ENCODE peak calls at places on chromosomes 5 and 9, in nine cellular contexts. One of them, this sample, is unnamed.

GRCh38 chr9:121353246-121353975 is 16.6 kb downstream of the STOM start:
- DNase-seq in left lung: no peak
- DNase-seq in endodermal cell: no peak
- DNase-seq in GM23248: no peak
- DNase-seq in body of pancreas: no peak
- DNase-seq in lower lobe of right lung: no peak
- DNase-seq in brain microvascular endothelial cell: no peak
- DNase-seq in heart left ventricle: no peak
- DNase-seq in cardiac muscle cell: no peak
- DNase-seq in this sample: no peak

GRCh38 chr5:170623576-170624181 is 119.9 kb downstream of the KCNIP1 start:
- DNase-seq in left lung: no peak
- DNase-seq in endodermal cell: peak; percentile 91
- DNase-seq in GM23248: peak; percentile 69
- DNase-seq in body of pancreas: no peak
- DNase-seq in lower lobe of right lung: no peak
- DNase-seq in brain microvascular endothelial cell: no peak
- DNase-seq in heart left ventricle: no peak
- DNase-seq in cardiac muscle cell: peak; percentile 65
- DNase-seq in this sample: no peak

GRCh38 chr5:161686149-161686548 is 628 bp downstream of the GABRA6 start:
- DNase-seq in left lung: no peak
- DNase-seq in endodermal cell: peak; percentile 42
- DNase-seq in GM23248: no peak
- DNase-seq in body of pancreas: no peak
- DNase-seq in lower lobe of right lung: no peak
- DNase-seq in brain microvascular endothelial cell: no peak
- DNase-seq in heart left ventricle: no peak
- DNase-seq in cardiac muscle cell: no peak
- DNase-seq in this sample: no peak

GRCh38 chr5:167555771-167556170 is 735.7 kb upstream of the WWC1 start:
- DNase-seq in left lung: no peak
- DNase-seq in endodermal cell: peak; percentile 56
- DNase-seq in GM23248: no peak
- DNase-seq in body of pancreas: no peak
- DNase-seq in lower lobe of right lung: no peak
- DNase-seq in brain microvascular endothelial cell: no peak
- DNase-seq in heart left ventricle: no peak
- DNase-seq in cardiac muscle cell: no peak
- DNase-seq in this sample: no peak

GRCh38 chr5:158154226-158155005 is 295.5 kb upstream of the CLINT1 start:
- DNase-seq in left lung: no peak
- DNase-seq in endodermal cell: no peak
- DNase-seq in GM23248: peak; percentile 90
- DNase-seq in body of pancreas: peak; percentile 27
- DNase-seq in lower lobe of right lung: no peak
- DNase-seq in brain microvascular endothelial cell: peak; percentile 90
- DNase-seq in heart left ventricle: no peak
- DNase-seq in cardiac muscle cell: no peak
- DNase-seq in this sample: no peak

GRCh38 chr9:111828193-111828592 is 33.5 kb upstream of the SHOC1 start:
- DNase-seq in left lung: no peak
- DNase-seq in endodermal cell: no peak
- DNase-seq in GM23248: peak; percentile 23
- DNase-seq in body of pancreas: peak; percentile 14
- DNase-seq in lower lobe of right lung: no peak
- DNase-seq in brain microvascular endothelial cell: no peak
- DNase-seq in heart left ventricle: no peak
- DNase-seq in cardiac muscle cell: no peak
- DNase-seq in this sample: no peak

GRCh38 chr5:40813698-40814281 is 15.6 kb upstream of the PRKAA1 start:
- DNase-seq in left lung: no peak
- DNase-seq in endodermal cell: no peak
- DNase-seq in GM23248: no peak
- DNase-seq in body of pancreas: no peak
- DNase-seq in lower lobe of right lung: no peak
- DNase-seq in brain microvascular endothelial cell: no peak
- DNase-seq in heart left ventricle: no peak
- DNase-seq in cardiac muscle cell: no peak
- DNase-seq in this sample: no peak

GRCh38 chr5:33049845-33050244 is 338.7 kb downstream of the NPR3 start:
- DNase-seq in left lung: no peak
- DNase-seq in endodermal cell: no peak
- DNase-seq in GM23248: peak; percentile 95
- DNase-seq in body of pancreas: no peak
- DNase-seq in lower lobe of right lung: no peak
- DNase-seq in brain microvascular endothelial cell: peak; percentile 94
- DNase-seq in heart left ventricle: no peak
- DNase-seq in cardiac muscle cell: no peak
- DNase-seq in this sample: no peak

GRCh38 chr5:107388111-107388861 is 282.5 kb downstream of the EFNA5 start:
- DNase-seq in left lung: no peak
- DNase-seq in endodermal cell: peak; percentile 59
- DNase-seq in GM23248: peak; percentile 90
- DNase-seq in body of pancreas: no peak
- DNase-seq in lower lobe of right lung: no peak
- DNase-seq in brain microvascular endothelial cell: peak; percentile 85
- DNase-seq in heart left ventricle: no peak
- DNase-seq in cardiac muscle cell: no peak
- DNase-seq in this sample: no peak

GRCh38 chr9:82021198-82021597 is 32.6 kb downstream of the SPATA31D1 start:
- DNase-seq in left lung: peak; percentile 34
- DNase-seq in endodermal cell: no peak
- DNase-seq in GM23248: peak; percentile 98
- DNase-seq in body of pancreas: no peak
- DNase-seq in lower lobe of right lung: no peak
- DNase-seq in brain microvascular endothelial cell: peak; percentile 88
- DNase-seq in heart left ventricle: no peak
- DNase-seq in cardiac muscle cell: no peak
- DNase-seq in this sample: no peak

GRCh38 chr5:170631471-170632195 is 127.8 kb downstream of the KCNIP1 start:
- DNase-seq in left lung: no peak
- DNase-seq in endodermal cell: peak; percentile 85
- DNase-seq in GM23248: peak; percentile 67
- DNase-seq in body of pancreas: no peak
- DNase-seq in lower lobe of right lung: no peak
- DNase-seq in brain microvascular endothelial cell: no peak
- DNase-seq in heart left ventricle: no peak
- DNase-seq in cardiac muscle cell: peak; percentile 65
- DNase-seq in this sample: no peak

DNA sequence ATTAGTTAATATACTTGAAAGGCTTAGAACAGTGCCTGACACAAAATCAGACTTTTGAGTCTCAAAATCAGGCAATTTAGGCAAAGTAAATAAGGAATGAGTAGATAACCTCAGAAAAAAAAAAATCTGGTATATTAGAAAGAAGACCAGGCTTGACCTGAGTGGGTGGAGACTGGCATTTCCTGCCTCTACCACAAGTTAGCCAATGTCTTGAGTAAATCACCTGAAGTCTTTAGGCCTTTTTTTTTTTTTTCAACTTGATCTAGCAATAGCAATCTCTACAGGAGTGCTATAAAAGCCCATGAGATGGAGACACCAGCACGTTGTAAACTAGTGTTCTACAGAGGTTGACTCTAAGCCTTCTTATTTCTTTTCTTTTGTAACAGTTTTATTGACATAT is 104.2 kb upstream of the RASEF start:
- DNase-seq in left lung: peak; percentile 35
- DNase-seq in endodermal cell: no peak
- DNase-seq in GM23248: no peak
- DNase-seq in body of pancreas: no peak
- DNase-seq in lower lobe of right lung: no peak
- DNase-seq in brain microvascular endothelial cell: no peak
- DNase-seq in heart left ventricle: no peak
- DNase-seq in cardiac muscle cell: no peak
- DNase-seq in this sample: no peak
- H3K27ac ChIP-seq in left lung: peak overlapping the region; percentile 49
- H3K27ac ChIP-seq in endodermal cell: no peak overlapping the region
- H3K27ac ChIP-seq in GM23248: no peak overlapping the region
- H3K27ac ChIP-seq in body of pancreas: peak overlapping the region; percentile 82
- H3K27ac ChIP-seq in lower lobe of right lung: peak overlapping the region; percentile 22
- H3K27ac ChIP-seq in brain microvascular endothelial cell: no peak overlapping the region
- H3K27ac ChIP-seq in heart left ventricle: no peak overlapping the region
- H3K27ac ChIP-seq in cardiac muscle cell: no peak overlapping the region
- H3K27ac ChIP-seq in this sample: no peak overlapping the region

DNA sequence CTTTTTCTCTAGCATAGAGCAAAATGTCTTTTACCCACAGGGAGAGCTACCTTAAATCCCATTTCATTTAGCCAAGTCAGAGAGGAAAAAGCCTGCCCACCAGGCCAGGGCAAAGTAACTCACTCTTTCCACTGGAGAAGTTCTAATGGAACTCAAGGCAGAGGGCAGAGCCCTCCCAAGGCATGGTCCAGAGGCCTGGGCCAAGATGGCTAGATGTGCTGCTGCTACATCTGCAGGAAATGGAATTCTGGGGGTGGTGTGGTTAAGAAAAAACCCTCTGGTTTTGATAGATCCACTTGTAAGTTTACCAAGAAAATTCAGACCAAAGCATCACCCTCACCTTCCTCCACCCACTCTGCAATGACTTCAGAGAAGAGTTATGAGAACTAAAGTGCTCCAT is 37.3 kb downstream of the CSF2 start:
- DNase-seq in left lung: no peak
- DNase-seq in endodermal cell: no peak
- DNase-seq in GM23248: peak; percentile 62
- DNase-seq in body of pancreas: no peak
- DNase-seq in lower lobe of right lung: no peak
- DNase-seq in brain microvascular endothelial cell: no peak
- DNase-seq in heart left ventricle: no peak
- DNase-seq in cardiac muscle cell: no peak
- DNase-seq in this sample: no peak
- H3K27ac ChIP-seq in left lung: no peak overlapping the region
- H3K27ac ChIP-seq in endodermal cell: no peak overlapping the region
- H3K27ac ChIP-seq in GM23248: no peak overlapping the region
- H3K27ac ChIP-seq in body of pancreas: no peak overlapping the region
- H3K27ac ChIP-seq in lower lobe of right lung: no peak overlapping the region
- H3K27ac ChIP-seq in brain microvascular endothelial cell: no peak overlapping the region
- H3K27ac ChIP-seq in heart left ventricle: no peak overlapping the region
- H3K27ac ChIP-seq in cardiac muscle cell: no peak overlapping the region
- H3K27ac ChIP-seq in this sample: no peak overlapping the region

GRCh38 chr5:142870552-142870951 is 100.4 kb downstream of the ARHGAP26 start:
- DNase-seq in left lung: no peak
- DNase-seq in endodermal cell: no peak
- DNase-seq in GM23248: no peak
- DNase-seq in body of pancreas: no peak
- DNase-seq in lower lobe of right lung: no peak
- DNase-seq in brain microvascular endothelial cell: no peak
- DNase-seq in heart left ventricle: no peak
- DNase-seq in cardiac muscle cell: no peak
- DNase-seq in this sample: no peak
- H3K27ac ChIP-seq in left lung: no peak overlapping the region
- H3K27ac ChIP-seq in endodermal cell: no peak overlapping the region
- H3K27ac ChIP-seq in GM23248: no peak overlapping the region
- H3K27ac ChIP-seq in body of pancreas: peak overlapping the region; percentile 81
- H3K27ac ChIP-seq in lower lobe of right lung: no peak overlapping the region
- H3K27ac ChIP-seq in brain microvascular endothelial cell: no peak overlapping the region
- H3K27ac ChIP-seq in heart left ventricle: no peak overlapping the region
- H3K27ac ChIP-seq in cardiac muscle cell: no peak overlapping the region
- H3K27ac ChIP-seq in this sample: no peak overlapping the region

DNA sequence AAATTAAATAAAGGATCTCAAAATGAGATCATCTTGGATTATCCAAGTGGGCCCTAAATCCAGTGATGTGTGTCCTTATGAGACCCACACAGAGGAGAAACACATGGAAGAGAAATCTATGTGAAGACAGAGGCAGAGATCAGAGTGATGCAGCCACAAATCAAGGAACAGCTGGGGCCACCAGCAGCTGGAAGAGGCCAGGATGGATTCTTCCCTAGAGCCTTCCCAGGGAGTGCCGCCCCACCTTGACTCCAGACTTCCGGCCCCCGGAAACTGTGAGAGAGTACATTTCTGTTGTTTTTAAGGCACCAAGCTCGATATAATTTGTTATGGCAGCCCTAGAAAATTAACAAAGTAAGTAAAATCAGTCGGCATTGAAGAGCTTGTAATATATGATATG is 286.9 kb downstream of the FBXL7 start:
- DNase-seq in left lung: no peak
- DNase-seq in endodermal cell: no peak
- DNase-seq in GM23248: no peak
- DNase-seq in body of pancreas: no peak
- DNase-seq in lower lobe of right lung: no peak
- DNase-seq in brain microvascular endothelial cell: no peak
- DNase-seq in heart left ventricle: no peak
- DNase-seq in cardiac muscle cell: no peak
- DNase-seq in this sample: peak; percentile 77
- H3K27ac ChIP-seq in left lung: no peak overlapping the region
- H3K27ac ChIP-seq in endodermal cell: no peak overlapping the region
- H3K27ac ChIP-seq in GM23248: no peak overlapping the region
- H3K27ac ChIP-seq in body of pancreas: no peak overlapping the region
- H3K27ac ChIP-seq in lower lobe of right lung: no peak overlapping the region
- H3K27ac ChIP-seq in brain microvascular endothelial cell: no peak overlapping the region
- H3K27ac ChIP-seq in heart left ventricle: peak overlapping the region; percentile 39
- H3K27ac ChIP-seq in cardiac muscle cell: no peak overlapping the region
- H3K27ac ChIP-seq in this sample: no peak overlapping the region

GRCh38 chr5:95508550-95508949 is 46.2 kb downstream of the SKIC3 start:
- DNase-seq in left lung: no peak
- DNase-seq in endodermal cell: no peak
- DNase-seq in GM23248: no peak
- DNase-seq in body of pancreas: no peak
- DNase-seq in lower lobe of right lung: no peak
- DNase-seq in brain microvascular endothelial cell: no peak
- DNase-seq in heart left ventricle: no peak
- DNase-seq in cardiac muscle cell: no peak
- DNase-seq in this sample: no peak
- H3K27ac ChIP-seq in left lung: no peak overlapping the region
- H3K27ac ChIP-seq in endodermal cell: no peak overlapping the region
- H3K27ac ChIP-seq in GM23248: no peak overlapping the region
- H3K27ac ChIP-seq in body of pancreas: no peak overlapping the region
- H3K27ac ChIP-seq in lower lobe of right lung: no peak overlapping the region
- H3K27ac ChIP-seq in brain microvascular endothelial cell: no peak overlapping the region
- H3K27ac ChIP-seq in heart left ventricle: no peak overlapping the region
- H3K27ac ChIP-seq in cardiac muscle cell: no peak overlapping the region
- H3K27ac ChIP-seq in this sample: no peak overlapping the region

DNA sequence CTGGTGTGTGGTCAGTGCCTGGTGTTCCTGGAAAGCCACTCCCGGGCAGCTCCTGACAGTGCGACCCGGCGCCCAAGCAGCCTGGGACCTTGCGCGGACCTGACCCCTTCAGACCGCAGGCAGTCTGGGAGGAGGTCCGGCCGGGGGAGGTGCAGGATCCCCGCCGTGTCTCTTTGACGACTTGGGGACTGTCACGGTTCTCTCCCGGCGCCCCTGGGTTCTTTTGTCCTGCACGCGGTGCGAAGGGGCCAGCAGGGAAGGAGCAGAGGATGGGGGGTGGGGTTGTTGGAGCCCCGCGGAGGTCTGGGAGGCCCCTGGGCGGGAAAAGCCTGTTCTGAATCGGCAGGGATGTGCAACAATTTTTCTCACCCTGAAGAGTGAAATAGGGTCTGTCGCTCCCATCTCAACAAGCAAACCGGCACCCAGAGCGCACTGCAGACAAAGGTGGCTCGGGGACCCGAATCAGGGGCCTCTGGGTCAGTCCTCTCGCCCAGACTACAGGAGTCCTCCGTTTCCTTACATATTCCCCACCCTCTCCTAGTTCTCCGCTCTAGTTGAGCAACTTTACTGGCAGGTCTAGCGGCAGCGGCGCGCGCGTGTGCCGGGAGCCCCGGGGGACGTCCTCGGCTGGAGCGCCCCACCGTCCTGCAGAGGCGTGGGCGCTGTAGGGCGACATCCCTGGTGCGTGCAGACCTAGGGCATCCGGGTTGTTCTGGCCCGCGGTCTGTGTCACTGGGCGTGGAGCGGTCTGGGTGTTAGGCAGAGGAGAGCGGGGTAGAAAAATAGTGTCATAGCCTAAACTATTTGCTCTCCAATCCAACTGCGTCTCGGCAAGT is 1.2 kb downstream of the VCAN start:
- DNase-seq in left lung: peak; percentile 51
- DNase-seq in endodermal cell: peak; percentile 87
- DNase-seq in GM23248: peak; percentile 91
- DNase-seq in body of pancreas: peak; percentile 25
- DNase-seq in lower lobe of right lung: peak; percentile 61
- DNase-seq in brain microvascular endothelial cell: no peak
- DNase-seq in heart left ventricle: peak; percentile 79
- DNase-seq in cardiac muscle cell: peak; percentile 67
- DNase-seq in this sample: no peak
- H3K27ac ChIP-seq in left lung: peak overlapping the region; percentile 80
- H3K27ac ChIP-seq in endodermal cell: peak overlapping the region; percentile 85
- H3K27ac ChIP-seq in GM23248: peak overlapping the region; percentile 93
- H3K27ac ChIP-seq in body of pancreas: peak overlapping the region; percentile 24
- H3K27ac ChIP-seq in lower lobe of right lung: peak overlapping the region; percentile 81
- H3K27ac ChIP-seq in brain microvascular endothelial cell: peak overlapping the region; percentile 94
- H3K27ac ChIP-seq in heart left ventricle: peak overlapping the region; percentile 62
- H3K27ac ChIP-seq in cardiac muscle cell: peak overlapping the region; percentile 78
- H3K27ac ChIP-seq in this sample: peak overlapping the region; percentile 72

This sample was measured in esophagus muscularis mucosa.